ENCODE peak calls at places on chromosome 10, in eight cellular contexts. I, K, A, L, M, O, F and B are unnamed samples.

GRCh38 chr10:24467094-24467493 is 256.6 kb downstream of the ARHGAP21 start:
- DNase-seq in I (no peak), K (peak; percentile 19), A (peak; percentile 17), L (peak; percentile 58), M (no peak), O (no peak), F (no peak), B (no peak)

GRCh38 chr10:5692476-5693358 is 8.1 kb downstream of the TASOR2 start:
- DNase-seq in I (peak; percentile 53), K (peak; percentile 58), A (peak; percentile 46), L (peak; percentile 22), M (no peak), O (peak; percentile 44), F (peak; percentile 67), B (peak; percentile 12)

GRCh38 chr10:79019961-79020491 is 48.7 kb upstream of the ZMIZ1 start:
- DNase-seq in I (peak; percentile 86), K (peak; percentile 81), A (no peak), L (peak; percentile 29), M (no peak), O (no peak), F (no peak), B (no peak)

GRCh38 chr10:44068716-44069482 is 316.0 kb downstream of the CXCL12 start:
- DNase-seq in I (peak; percentile 88), K (no peak), A (no peak), L (no peak), M (no peak), O (no peak), F (peak; percentile 41), B (no peak)

GRCh38 chr10:50651808-50652207 is 28.1 kb upstream of the SGMS1 start:
- DNase-seq in I (no peak), K (no peak), A (no peak), L (no peak), M (no peak), O (no peak), F (no peak), B (no peak)

GRCh38 chr10:24513155-24513554 is 210.5 kb downstream of the ARHGAP21 start:
- DNase-seq in I (peak; percentile 47), K (peak; percentile 16), A (peak; percentile 9), L (peak; percentile 20), M (no peak), O (no peak), F (peak; percentile 54), B (no peak)

GRCh38 chr10:98858525-98858924 is 377.1 kb downstream of the HPSE2 start:
- DNase-seq in I (peak; percentile 2), K (no peak), A (peak; percentile 9), L (no peak), M (no peak), O (no peak), F (peak; percentile 3), B (no peak)

GRCh38 chr10:71863203-71863602 is 12.2 kb upstream of the PSAP start:
- DNase-seq in I (no peak), K (peak; percentile 40), A (no peak), L (no peak), M (no peak), O (no peak), F (no peak), B (no peak)

GRCh38 chr10:32332299-32332750 is 14.6 kb downstream of the EPC1 start:
- DNase-seq in I (no peak), K (peak; percentile 75), A (no peak), L (peak; percentile 68), M (no peak), O (peak; percentile 34), F (no peak), B (no peak)

GRCh38 chr10:18113881-18114280 is 26.3 kb upstream of the CACNB2 start:
- DNase-seq in I (no peak), K (no peak), A (no peak), L (no peak), M (no peak), O (no peak), F (no peak), B (no peak)

GRCh38 chr10:123073187-123073586 is 62.6 kb upstream of the HMX3 start:
- DNase-seq in I (no peak), K (no peak), A (no peak), L (no peak), M (no peak), O (no peak), F (no peak), B (no peak)

GRCh38 chr10:44995914-44996633 is 4.6 kb upstream of the ZNF22 start:
- DNase-seq in I (peak; percentile 80), K (no peak), A (no peak), L (peak; percentile 85), M (peak; percentile 12), O (no peak), F (peak; percentile 94), B (no peak)

GRCh38 chr10:60573342-60573741 is 183.7 kb upstream of the ANK3 start:
- DNase-seq in I (no peak), K (no peak), A (peak; percentile 80), L (peak; percentile 82), M (no peak), O (no peak), F (no peak), B (no peak)

GRCh38 chr10:71006497-71006896 is 118.1 kb upstream of the PCBD1 start:
- DNase-seq in I (no peak), K (no peak), A (no peak), L (no peak), M (no peak), O (no peak), F (no peak), B (no peak)

GRCh38 chr10:14220026-14220425 is 110.7 kb downstream of the FRMD4A start:
- DNase-seq in I (peak; percentile 15), K (no peak), A (no peak), L (peak; percentile 16), M (no peak), O (no peak), F (no peak), B (no peak)